ENCODE peak calls at places on chromosome 18, in nine cellular contexts. A, S, O, G, X, P, U, M and L are unnamed samples. For H3K4me1, the result is how much of the 10 kb centered on the place peaks cover.

GRCh38 chr18:64692826-64693225 is 543.9 kb upstream of the LINC00305 start:
- DNase-seq in X (no peak), U (no peak), P (no peak), S (no peak), A (no peak), O (no peak), G (no peak), M (no peak), L (no peak)

GRCh38 chr18:32530947-32531651 is 60.4 kb upstream of the GAREM1 start:
- DNase-seq in S (no peak), P (no peak), X (peak), M (no peak), A (peak), O (no peak), U (no peak), G (no peak), L (no peak)

GRCh38 chr18:1014496-1014895 is 109.8 kb downstream of the ADCYAP1 start:
- DNase-seq in A (peak), G (no peak), M (no peak), S (no peak), U (no peak), O (peak), X (no peak), P (no peak), L (no peak)

GRCh38 chr18:42334931-42335330 is 379.9 kb downstream of the PIK3C3 start:
- DNase-seq in U (no peak), G (no peak), A (no peak), O (no peak), M (no peak), P (no peak), X (no peak), S (no peak), L (no peak)

GRCh38 chr18:57922885-57923284 is 119.8 kb upstream of the ATP8B1 start:
- DNase-seq in P (no peak), M (no peak), U (no peak), O (no peak), A (no peak), X (no peak), S (no peak), G (no peak), L (no peak)

GRCh38 chr18:70659026-70659726 is 370.3 kb downstream of the SOCS6 start:
- DNase-seq in X (peak), U (no peak), A (no peak), G (no peak), P (no peak), O (no peak), M (peak), S (peak), L (no peak)

GRCh38 chr18:74598350-74599001 is 806 bp downstream of the ZNF407 start:
- DNase-seq in U (peak), X (peak), S (peak), O (peak), M (no peak), P (no peak), A (peak), G (no peak), L (peak)

GRCh38 chr18:22545091-22545795 is 127.5 kb upstream of the CTAGE1 start:
- DNase-seq in S (no peak), U (no peak), M (no peak), A (no peak), G (no peak), X (no peak), P (peak), O (no peak), L (peak)

GRCh38 chr18:8849696-8850095 is 144.3 kb downstream of the MTCL1 start:
- DNase-seq in S (no peak), G (no peak), U (no peak), P (no peak), O (no peak), M (peak), X (no peak), A (no peak), L (no peak)

GRCh38 chr18:4797286-4797685 is 342.2 kb upstream of the DLGAP1 start:
- DNase-seq in U (no peak), M (no peak), A (no peak), S (no peak), O (peak), G (no peak), X (no peak), P (no peak), L (no peak)

GRCh38 chr18:28607991-28608390 is 431.1 kb upstream of the CDH2 start:
- DNase-seq in O (no peak), G (no peak), X (no peak), M (no peak), P (no peak), U (no peak), A (no peak), S (no peak), L (no peak)

GRCh38 chr18:5524660-5525059 is 19.1 kb downstream of the EPB41L3 start:
- DNase-seq in X (no peak), A (no peak), P (no peak), G (no peak), S (no peak), M (no peak), O (no peak), U (no peak), L (no peak)

GRCh38 chr18:42011053-42011452 is 56.0 kb downstream of the PIK3C3 start:
- DNase-seq in M (no peak), O (no peak), S (no peak), P (no peak), G (no peak), U (no peak), X (no peak), A (no peak), L (no peak)

GRCh38 chr18:23967321-23968089 is 47.0 kb upstream of the TTC39C start:
- DNase-seq in U (no peak), P (no peak), O (no peak), G (no peak), S (no peak), X (peak), M (no peak), A (no peak), L (no peak)

GRCh38 chr18:79607361-79607930 is 72.2 kb upstream of the CTDP1 start:
- DNase-seq in M (peak), X (no peak), A (no peak), G (no peak), U (no peak), S (no peak), P (no peak), O (no peak), L (no peak)

GRCh38 chr18:57210101-57210661 is 63.3 kb downstream of the BOD1L2 start:
- DNase-seq in X (peak), M (peak), O (peak), G (peak), U (peak), P (peak), S (no peak), A (peak), L (no peak)

GRCh38 chr18:32469691-32470131 is 971 bp downstream of the GAREM1 start:
- DNase-seq in S (no peak), G (peak), X (peak), A (peak), U (no peak), P (no peak), O (peak), M (peak), L (no peak)

GRCh38 chr18:6557470-6558245 is 142.9 kb upstream of the L3MBTL4 start:
- DNase-seq in A (no peak), M (no peak), P (peak), X (no peak), G (no peak), O (no peak), U (no peak), S (no peak), L (no peak)

GRCh38 chr18:62784338-62784965 is 69.1 kb downstream of the PHLPP1 start:
- DNase-seq in M (no peak), O (no peak), P (no peak), A (peak), U (no peak), X (no peak), S (no peak), G (no peak), L (no peak)

GRCh38 chr18:62788111-62788510 is 72.8 kb downstream of the PHLPP1 start:
- DNase-seq in G (no peak), M (no peak), A (no peak), S (no peak), U (no peak), X (no peak), P (no peak), O (peak), L (no peak)

GRCh38 chr18:62781893-62782292 is 66.6 kb downstream of the PHLPP1 start:
- DNase-seq in A (no peak), S (no peak), U (no peak), P (peak), O (no peak), G (peak), M (peak), X (no peak), L (no peak)

GRCh38 chr18:62786689-62787088 is 71.3 kb downstream of the PHLPP1 start:
- DNase-seq in A (no peak), P (no peak), S (no peak), M (no peak), X (no peak), O (no peak), G (no peak), U (no peak), L (no peak)

DNA sequence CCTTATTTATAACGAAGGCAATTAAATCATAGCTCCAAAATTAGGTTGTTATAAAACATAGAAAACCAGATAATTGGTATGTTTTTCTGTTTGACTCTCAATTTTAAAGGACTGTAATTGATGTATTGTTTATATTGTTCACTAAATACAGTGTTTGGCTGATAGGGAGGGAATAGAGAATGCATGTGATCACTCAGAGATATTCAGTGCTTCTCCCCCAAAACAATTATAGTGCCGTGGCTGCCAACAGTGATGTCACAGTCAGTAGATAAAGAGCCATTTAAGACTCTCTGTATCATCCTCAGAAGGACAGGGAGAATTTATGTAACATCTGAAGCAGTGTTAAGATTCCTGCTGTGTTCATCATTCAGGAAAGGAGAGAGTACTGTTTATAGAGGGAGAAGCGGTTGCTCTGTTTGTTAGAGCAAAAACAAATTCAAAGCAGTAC is 69.6 kb downstream of the PHLPP1 start:
- DNase-seq in U (no peak), S (no peak), O (peak), A (peak), X (no peak), G (peak), M (peak), P (peak), L (no peak)
- H3K4me1 ChIP-seq in U (under half), S (under half), O (under half), A (under half), X (under half), G (half or more), M (under half), P (under half), L (under half)

GRCh38 chr18:77093584-77093983 is 39.0 kb downstream of the MBP start:
- DNase-seq in M (no peak), A (no peak), X (no peak), P (no peak), G (no peak), S (no peak), U (no peak), O (no peak), L (no peak)
- H3K4me1 ChIP-seq in M (under half), A (under half), X (under half), P (under half), G (under half), S (half or more), U (under half), O (under half), L (under half)

GRCh38 chr18:62717850-62718229 is 2.5 kb downstream of the PHLPP1 start:
- DNase-seq in S (no peak), M (no peak), P (no peak), X (no peak), G (no peak), O (peak), A (no peak), U (no peak), L (no peak)
- H3K4me1 ChIP-seq in S (under half), M (under half), P (under half), X (under half), G (under half), O (under half), A (under half), U (under half), L (under half)

DNA sequence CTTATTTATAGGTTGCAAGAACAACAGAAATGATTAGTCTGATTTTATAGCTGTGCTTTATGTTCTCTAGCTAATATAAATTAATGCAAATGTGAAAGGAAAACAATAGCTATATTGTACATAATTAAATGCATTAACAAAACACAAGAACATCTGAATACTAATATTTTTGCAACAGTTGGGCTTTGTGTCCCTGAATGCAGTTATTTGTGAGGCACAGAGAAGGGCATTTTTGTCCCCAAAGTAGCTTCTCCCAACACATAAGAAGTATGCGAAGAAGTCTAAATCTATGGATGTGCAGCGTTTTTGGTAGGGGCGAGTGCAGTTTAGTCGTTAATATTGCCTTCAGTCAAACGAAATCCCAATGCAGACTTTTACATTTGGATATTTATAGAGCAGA is 110.0 kb downstream of the MBP start:
- DNase-seq in O (no peak), M (no peak), G (no peak), X (no peak), S (no peak), U (no peak), P (no peak), A (no peak), L (no peak)
- H3K4me1 ChIP-seq in O (under half), M (under half), G (under half), X (under half), S (under half), U (under half), P (under half), A (under half), L (under half)

DNA sequence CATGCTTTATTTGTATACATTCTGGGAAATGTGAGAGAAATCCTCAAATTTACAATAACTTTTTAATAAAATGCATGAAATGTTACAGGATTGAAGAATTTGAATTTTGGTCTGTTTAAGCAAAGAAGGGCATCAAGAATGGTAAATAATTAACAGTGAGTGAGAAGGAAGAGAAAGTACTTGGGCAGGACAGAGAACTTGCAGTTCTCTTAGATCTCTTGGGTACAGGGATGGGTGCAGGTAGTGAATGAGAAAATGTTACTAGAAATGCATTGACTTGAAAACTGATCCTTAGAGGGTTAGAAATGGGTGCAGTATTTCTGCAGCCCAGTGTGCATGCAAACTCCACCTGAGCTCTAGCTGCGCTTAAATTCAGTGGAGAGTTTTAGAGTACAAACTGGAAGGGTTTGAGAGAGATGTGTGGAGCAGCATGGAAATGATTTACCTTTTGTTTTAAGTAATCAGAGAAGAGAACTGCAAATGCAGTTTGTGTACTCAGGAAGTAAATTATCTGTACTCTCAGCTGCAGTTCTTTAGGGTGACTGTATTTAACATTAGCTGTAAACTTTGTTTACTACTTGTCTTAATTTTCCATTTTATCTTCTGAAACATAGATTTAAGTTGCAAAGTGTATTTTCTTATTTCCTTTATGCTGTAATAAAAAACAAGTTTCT is 51.0 kb upstream of the RAB27B start:
- DNase-seq in U (no peak), G (peak), S (no peak), X (no peak), A (no peak), M (no peak), O (no peak), P (no peak), L (no peak)
- H3K4me1 ChIP-seq in U (under half), G (under half), S (under half), X (under half), A (under half), M (under half), O (under half), P (under half), L (under half)